ENCODE peak calls at places on chromosomes 7 and 10, in four cellular contexts. I, K, B and U are unnamed samples.

GRCh38 chr7:35728412-35729060 is 33.6 kb upstream of the HERPUD2 start:
- DNase-seq in I (no peak), K (no peak), B (no peak), U (no peak)

GRCh38 chr7:17879075-17879661 is 61.1 kb downstream of the SNX13 start:
- DNase-seq in I (no peak), K (no peak), B (no peak), U (no peak)

GRCh38 chr10:29106287-29106686 is 182.6 kb upstream of the LYZL1 start:
- DNase-seq in I (no peak), K (no peak), B (no peak), U (no peak)

GRCh38 chr10:110456523-110457091 is 41.1 kb upstream of the DUSP5 start:
- DNase-seq in I (peak), K (no peak), B (no peak), U (no peak)

GRCh38 chr10:120732643-120733313 is 118.4 kb upstream of the WDR11 start:
- DNase-seq in I (no peak), K (no peak), B (no peak), U (no peak)

GRCh38 chr10:71741671-71742070 is 22.1 kb upstream of the C10orf105 start:
- DNase-seq in I (no peak), K (peak), B (no peak), U (no peak)

GRCh38 chr10:90695915-90696676 is 161.7 kb downstream of the HTR7 start:
- DNase-seq in I (no peak), K (no peak), B (no peak), U (no peak)

GRCh38 chr7:66964391-66964790 is 31.0 kb downstream of the SBDS start:
- DNase-seq in I (peak), K (no peak), B (no peak), U (no peak)

GRCh38 chr10:3853016-3853415 is 68.0 kb upstream of the KLF6 start:
- DNase-seq in I (no peak), K (no peak), B (no peak), U (no peak)

GRCh38 chr7:95430864-95431263 is 4.0 kb downstream of the PON2 start:
- DNase-seq in I (peak), K (no peak), B (no peak), U (no peak)

GRCh38 chr10:31358688-31359330 is 39.8 kb downstream of the ZEB1 start:
- DNase-seq in I (no peak), K (no peak), B (no peak), U (no peak)

GRCh38 chr10:77504196-77504869 is 133.3 kb downstream of the KCNMA1 start:
- DNase-seq in I (peak), K (no peak), B (no peak), U (no peak)

GRCh38 chr10:78911533-78912340 is 157.0 kb upstream of the ZMIZ1 start:
- DNase-seq in I (no peak), K (no peak), B (no peak), U (no peak)

GRCh38 chr10:14578060-14578952 is 196.4 kb downstream of the FAM107B start:
- DNase-seq in I (peak), K (no peak), B (no peak), U (no peak)

GRCh38 chr10:93189959-93190358 is 116.3 kb downstream of the CYP26A1 start:
- DNase-seq in I (no peak), K (no peak), B (no peak), U (no peak)

GRCh38 chr7:44065431-44066110 is at the start of gene PGAM2:
- DNase-seq in I (no peak), K (peak), B (peak), U (peak)

GRCh38 chr7:18846765-18847215 is 270.6 kb downstream of the TWIST1 start:
- DNase-seq in I (no peak), K (no peak), B (no peak), U (no peak)

GRCh38 chr10:65769828-65770227 is 1156.0 kb upstream of the LRRTM3 start:
- DNase-seq in I (peak), K (no peak), B (no peak), U (no peak)

GRCh38 chr10:78685466-78686163 is 383.2 kb upstream of the ZMIZ1 start:
- DNase-seq in I (peak), K (no peak), B (no peak), U (no peak)

GRCh38 chr10:123635745-123636144 is 30.4 kb upstream of the GPR26 start:
- DNase-seq in I (no peak), K (no peak), B (no peak), U (no peak)

GRCh38 chr10:28946479-28946878 is 269.2 kb downstream of the BAMBI start:
- DNase-seq in I (peak), K (no peak), B (no peak), U (no peak)

GRCh38 chr10:78254013-78254412 is 220.3 kb downstream of the RPS24 start:
- DNase-seq in I (peak), K (no peak), B (no peak), U (no peak)

GRCh38 chr7:94146408-94146807 is 142.3 kb upstream of the BET1 start:
- DNase-seq in I (peak), K (no peak), B (peak), U (no peak)

GRCh38 chr10:75612904-75613684 is 181.7 kb downstream of the LRMDA start:
- DNase-seq in I (no peak), K (no peak), B (no peak), U (no peak)

GRCh38 chr7:28922618-28923331 is 35.4 kb downstream of the TRIL start:
- DNase-seq in I (peak), K (peak), B (peak), U (peak)

GRCh38 chr10:71542476-71542875 is 145.8 kb downstream of the CDH23 start:
- DNase-seq in I (no peak), K (no peak), B (no peak), U (peak)

GRCh38 chr7:51789494-51789893 is 472.9 kb upstream of the COBL start:
- DNase-seq in I (no peak), K (no peak), B (no peak), U (peak)

GRCh38 chr10:103053659-103054581 is 135.8 kb downstream of the CNNM2 start:
- DNase-seq in I (peak), K (peak), B (peak), U (peak)
- H3K4me3 ChIP-seq in I (peak), K (peak), B (no peak), U (no peak)

GRCh38 chr10:102434251-102434913 is 2.0 kb upstream of the CUEDC2 start:
- DNase-seq in I (no peak), K (peak), B (no peak), U (peak)

GRCh38 chr10:102436312-102436711 is 3.9 kb upstream of the CUEDC2 start:
- DNase-seq in I (no peak), K (no peak), B (no peak), U (no peak)

GRCh38 chr10:102435529-102436233 is 3.3 kb upstream of the CUEDC2 start:
- DNase-seq in I (no peak), K (no peak), B (no peak), U (peak)

GRCh38 chr10:102435098-102435497 is 2.7 kb upstream of the CUEDC2 start:
- DNase-seq in I (no peak), K (no peak), B (no peak), U (no peak)

GRCh38 chr10:102437515-102437914 is 5.1 kb upstream of the CUEDC2 start:
- DNase-seq in I (no peak), K (no peak), B (no peak), U (no peak)
- H3K4me3 ChIP-seq in I (no peak), K (no peak), B (no peak), U (no peak)

DNA sequence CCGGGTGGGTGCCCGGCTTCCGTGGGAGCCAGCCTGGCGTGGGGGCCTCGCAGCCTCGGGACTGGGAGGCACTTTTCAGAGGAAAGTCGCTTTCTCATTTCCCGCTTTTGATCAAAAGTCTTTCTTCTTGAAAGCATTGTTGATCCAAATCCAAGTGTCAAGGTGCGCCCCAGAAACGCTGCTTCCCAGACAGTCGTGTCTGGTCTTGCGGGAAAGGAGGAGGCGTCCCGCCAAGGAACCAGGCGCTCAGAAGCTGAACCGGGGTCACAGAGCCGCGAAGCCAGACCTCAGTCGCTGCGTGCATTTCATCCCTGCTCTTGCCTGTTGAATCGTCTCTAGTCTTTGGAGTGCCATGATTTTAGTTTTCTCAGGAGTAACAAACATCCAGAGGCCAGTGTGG is 1.1 kb upstream of the BNIP3 start:
- DNase-seq in I (no peak), K (no peak), B (no peak), U (no peak)
- H3K4me3 ChIP-seq in I (no peak), K (peak), B (no peak), U (peak)

DNA sequence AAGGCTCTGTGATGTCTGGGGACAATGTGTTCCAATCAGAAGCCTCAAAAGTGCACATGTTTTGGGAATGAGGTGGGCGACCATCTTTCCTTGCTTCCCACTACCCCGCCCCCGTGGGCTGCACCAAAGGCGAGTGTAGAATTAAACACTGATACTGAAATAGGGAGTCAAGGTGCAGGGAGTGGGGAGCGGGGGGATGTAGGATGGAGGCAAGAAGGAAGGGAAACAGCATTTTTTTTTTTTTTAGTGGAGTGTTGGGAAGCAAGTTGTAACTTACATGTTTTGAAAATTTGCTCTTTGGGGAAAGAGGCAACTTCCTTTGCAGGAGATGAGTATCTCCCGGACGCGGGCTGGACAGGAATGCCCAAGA is 484 bp upstream of the DLX5 start:
- DNase-seq in I (no peak), K (no peak), B (peak), U (peak)
- H3K4me3 ChIP-seq in I (no peak), K (no peak), B (peak), U (no peak)

DNA sequence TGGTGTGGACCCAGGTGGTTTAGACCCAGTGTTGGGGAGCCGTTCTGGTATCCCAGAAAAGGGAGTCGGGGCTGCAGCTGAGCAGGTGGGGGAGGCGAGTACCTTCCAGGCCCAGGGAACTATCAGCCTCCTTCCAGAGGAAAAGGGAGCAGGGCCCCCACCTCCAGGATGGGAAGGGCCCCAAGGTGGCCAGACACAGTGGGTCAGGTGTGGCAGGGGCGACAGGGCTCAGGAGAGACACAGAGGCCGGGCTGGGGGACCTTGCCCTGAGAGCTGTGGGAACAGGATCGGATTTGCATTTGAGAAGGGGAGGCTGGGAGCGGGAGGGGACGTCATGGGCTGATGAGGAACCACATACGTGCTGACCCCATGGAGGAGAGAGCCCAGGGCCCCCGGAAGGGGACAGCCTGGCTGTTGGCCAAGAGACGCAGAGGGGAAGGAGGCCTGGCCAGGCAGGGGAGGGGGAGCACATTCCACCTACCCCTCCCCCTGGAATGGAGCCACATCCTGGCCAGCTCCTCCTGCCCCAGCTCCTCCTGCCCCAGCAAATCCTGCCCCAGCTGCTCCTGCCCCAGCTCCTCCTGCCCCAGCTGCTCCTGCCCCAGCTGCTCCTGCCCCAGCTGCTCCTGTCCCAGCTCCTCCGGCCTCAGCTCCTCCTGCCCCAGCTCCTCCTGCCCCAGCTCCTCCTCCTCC is 9.7 kb upstream of the TTYH3 start:
- DNase-seq in I (no peak), K (peak), B (peak), U (peak)
- H3K4me3 ChIP-seq in I (no peak), K (no peak), B (no peak), U (no peak)

GRCh38 chr7:111090834-111091233 is at the start of gene LRRN3:
- DNase-seq in I (peak), K (no peak), B (peak), U (no peak)

GRCh38 chr7:111092406-111093160 is 1.7 kb downstream of the LRRN3 start:
- DNase-seq in I (no peak), K (no peak), B (no peak), U (no peak)

GRCh38 chr7:111091623-111092370 is 870 bp downstream of the LRRN3 start:
- DNase-seq in I (peak), K (no peak), B (peak), U (no peak)

GRCh38 chr7:111096997-111097396 is 6.1 kb downstream of the LRRN3 start:
- DNase-seq in I (no peak), K (no peak), B (peak), U (peak)

GRCh38 chr7:111094387-111094786 is 3.5 kb downstream of the LRRN3 start:
- DNase-seq in I (no peak), K (no peak), B (no peak), U (no peak)
- H3K4me3 ChIP-seq in I (no peak), K (no peak), B (no peak), U (no peak)

GRCh38 chr10:44289125-44289524 is 95.8 kb downstream of the CXCL12 start:
- DNase-seq in I (no peak), K (no peak), B (no peak), U (no peak)
- H3K4me3 ChIP-seq in I (no peak), K (no peak), B (no peak), U (no peak)

DNA sequence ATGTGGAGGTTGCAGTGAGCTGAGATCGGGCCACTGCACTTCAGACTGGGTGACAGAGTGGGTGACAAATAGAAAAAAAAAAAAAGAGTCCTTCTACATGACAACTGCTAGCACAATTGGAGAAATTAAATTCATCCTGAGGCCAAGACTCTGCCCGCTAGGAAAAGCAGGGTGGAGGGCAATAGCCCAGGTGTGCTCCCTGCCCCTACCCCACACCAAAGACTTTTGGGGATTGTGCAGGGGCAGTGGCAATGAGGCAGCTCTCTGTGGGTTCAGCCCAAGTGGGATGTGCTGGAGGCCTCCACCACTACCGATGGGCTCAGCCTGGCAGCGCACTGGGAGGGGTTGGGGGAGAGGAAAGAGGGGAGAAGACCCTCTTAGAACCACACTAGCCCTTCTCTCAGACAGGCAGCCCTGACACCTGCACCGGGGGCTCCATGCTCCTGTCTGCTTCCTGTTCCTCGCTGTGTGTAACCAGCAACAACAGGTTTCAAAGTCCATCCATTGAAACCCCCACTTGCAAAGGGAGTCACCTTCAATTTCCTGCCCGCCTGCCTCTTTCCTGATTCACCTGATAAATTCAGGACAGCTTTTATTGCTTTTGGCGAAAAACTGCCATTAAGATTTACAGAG is 61.1 kb downstream of the TMEM209 start:
- DNase-seq in I (no peak), K (no peak), B (no peak), U (peak)
- H3K4me3 ChIP-seq in I (no peak), K (no peak), B (no peak), U (no peak)